ENCODE peak calls at places on chromosomes 4 and X, in seven cellular contexts. G is activated CD4-positive, alpha-beta T cell treated with anti-CD3 and anti-CD28 coated beads for 24 hours; J is cardiac septum; X is GM23248; W is omental fat pad; M is substantia nigra; Y is iris pigment epithelial cell. U is an unnamed sample.

GRCh38 chrX:134538316-134538715 is 78.4 kb downstream of the HPRT1 start:
- DNase-seq in G (no peak), J (no peak), X (no peak), W (no peak), M (no peak), Y (no peak), U (no peak)

GRCh38 chr4:116515959-116516358 is 569.4 kb downstream of the TRAM1L1 start:
- DNase-seq in G (no peak), J (no peak), X (no peak), W (no peak), M (no peak), Y (no peak), U (no peak)

GRCh38 chr4:1413221-1413663 is 7.0 kb upstream of the NKX1-1 start:
- DNase-seq in G (no peak), J (peak), X (no peak), W (no peak), M (no peak), Y (no peak), U (no peak)

GRCh38 chrX:48035891-48036290 is 29.1 kb downstream of the SPACA5 start:
- DNase-seq in G (no peak), J (no peak), X (no peak), W (no peak), M (no peak), Y (no peak), U (peak)

GRCh38 chr4:176782794-176783193 is 9.9 kb downstream of the VEGFC start:
- DNase-seq in G (no peak), J (no peak), X (peak), W (no peak), M (no peak), Y (no peak), U (no peak)

GRCh38 chrX:129980540-129981206 is 1.8 kb upstream of the BCORL1 start:
- DNase-seq in G (no peak), J (no peak), X (peak), W (no peak), M (no peak), Y (no peak), U (no peak)

GRCh38 chrX:3638280-3638873 is 75.1 kb downstream of the PRKX start:
- DNase-seq in G (peak), J (no peak), X (peak), W (peak), M (no peak), Y (peak), U (no peak)

GRCh38 chr4:141524116-141524515 is 112.3 kb upstream of the IL15 start:
- DNase-seq in G (no peak), J (no peak), X (peak), W (no peak), M (no peak), Y (peak), U (no peak)

GRCh38 chrX:124211312-124211942 is 121.0 kb upstream of the TEX13D start:
- DNase-seq in G (no peak), J (no peak), X (peak), W (no peak), M (no peak), Y (peak), U (no peak)

GRCh38 chrX:1385824-1386223 is 6.1 kb downstream of the SLC25A6 start:
- DNase-seq in G (no peak), J (no peak), X (no peak), W (no peak), M (no peak), Y (no peak), U (no peak)

GRCh38 chr4:184345573-184345922 is 127.9 kb upstream of the ENPP6 start:
- DNase-seq in G (no peak), J (no peak), X (no peak), W (no peak), M (no peak), Y (no peak), U (no peak)

GRCh38 chr4:76620723-76621463 is 185.9 kb downstream of the SHROOM3 start:
- DNase-seq in G (no peak), J (no peak), X (no peak), W (no peak), M (no peak), Y (no peak), U (no peak)

GRCh38 chrX:54825716-54826428 is 18.3 kb downstream of the MAGED2 start:
- DNase-seq in G (no peak), J (no peak), X (peak), W (no peak), M (no peak), Y (no peak), U (no peak)

GRCh38 chr4:102575369-102576129 is 74.4 kb downstream of the NFKB1 start:
- DNase-seq in G (no peak), J (no peak), X (no peak), W (no peak), M (no peak), Y (peak), U (no peak)

GRCh38 chr4:86543560-86544312 is 50.4 kb upstream of the PTPN13 start:
- DNase-seq in G (no peak), J (no peak), X (peak), W (no peak), M (no peak), Y (peak), U (no peak)

GRCh38 chr4:80171251-80171650 is 26.1 kb upstream of the PRDM8 start:
- DNase-seq in G (no peak), J (no peak), X (peak), W (no peak), M (no peak), Y (peak), U (no peak)